ENCODE peak calls at places on chromosome 10, in six cellular contexts. D is GOT3; T is left colon; P is T-helper 2 cell; Q is amygdala; W is stimulated activated naive B cell treated with anti-CD40 and anti-IgM and Interleukin-4, amounts not matched to agents 10 μg/mL and 1 μg/mL and 100 μg/mL, for 72 hours. J is an unnamed sample.

GRCh38 chr10:110680473-110681020 is 36.4 kb downstream of the RBM20 start:
- DNase-seq in D (no peak), T (no peak), P (no peak), W (no peak), Q (no peak), J (no peak)

GRCh38 chr10:78310481-78311080 is 276.9 kb downstream of the RPS24 start:
- DNase-seq in Q (no peak), D (no peak), T (no peak), P (no peak), W (no peak), J (no peak)

GRCh38 chr10:13839430-13839986 is 252.7 kb downstream of the PRPF18 start:
- DNase-seq in P (no peak), T (no peak), D (peak), Q (no peak), W (no peak), J (no peak)

GRCh38 chr10:30583778-30584415 is 45.7 kb downstream of the LYZL2 start:
- DNase-seq in D (no peak), T (peak), Q (no peak), P (no peak), W (no peak), J (peak)

GRCh38 chr10:44745920-44746319 is 165.2 kb upstream of the TMEM72 start:
- DNase-seq in Q (no peak), D (no peak), T (no peak), P (no peak), W (no peak), J (no peak)

GRCh38 chr10:72124984-72125383 is 36.6 kb upstream of the SPOCK2 start:
- DNase-seq in W (no peak), P (no peak), T (no peak), D (no peak), Q (no peak), J (no peak)

GRCh38 chr10:89373916-89374711 is 3.7 kb upstream of the IFIT1B start:
- DNase-seq in W (no peak), P (no peak), T (peak), Q (peak), D (peak), J (no peak)

GRCh38 chr10:1024103-1024502 is 1.6 kb downstream of the IDI2 start:
- DNase-seq in P (no peak), T (no peak), W (no peak), D (no peak), Q (no peak), J (no peak)

GRCh38 chr10:60224129-60224705 is 165.5 kb downstream of the ANK3 start:
- DNase-seq in W (no peak), T (no peak), Q (no peak), P (no peak), D (no peak), J (no peak)

GRCh38 chr10:102473445-102474331 is 22.3 kb upstream of the C10orf95 start:
- DNase-seq in Q (no peak), T (no peak), P (no peak), W (no peak), D (no peak), J (no peak)

GRCh38 chr10:125093199-125093841 is 67.0 kb downstream of the CTBP2 start:
- DNase-seq in D (no peak), W (no peak), P (no peak), T (no peak), Q (no peak), J (no peak)

GRCh38 chr10:14476641-14477407 is 146.1 kb upstream of the FRMD4A start:
- DNase-seq in Q (no peak), D (no peak), T (no peak), W (no peak), P (no peak), J (no peak)

GRCh38 chr10:8017276-8017675 is 37.2 kb upstream of the GATA3 start:
- DNase-seq in P (no peak), D (no peak), W (no peak), Q (no peak), T (no peak), J (no peak)

GRCh38 chr10:88239212-88239611 is 343.9 kb downstream of the RNLS start:
- DNase-seq in W (no peak), D (no peak), P (no peak), Q (no peak), T (no peak), J (no peak)

GRCh38 chr10:12801214-12802087 is 200.1 kb downstream of the CCDC3 start:
- DNase-seq in P (no peak), T (no peak), D (no peak), W (no peak), Q (no peak), J (no peak)

GRCh38 chr10:49598986-49599385 is 11.1 kb upstream of the SLC18A3 start:
- DNase-seq in W (no peak), T (no peak), P (no peak), Q (no peak), D (no peak), J (no peak)

GRCh38 chr10:34109952-34110702 is 705.0 kb downstream of the PARD3 start:
- DNase-seq in Q (no peak), W (no peak), P (no peak), T (no peak), D (no peak), J (no peak)

GRCh38 chr10:56370217-56371113 is 9.4 kb upstream of the ZWINT start:
- DNase-seq in D (no peak), W (peak), Q (no peak), P (no peak), T (no peak), J (no peak)

GRCh38 chr10:124992462-124993344 is 50.8 kb downstream of the ZRANB1 start:
- DNase-seq in T (peak), D (no peak), P (no peak), W (no peak), Q (peak), J (no peak)

GRCh38 chr10:86824151-86824550 is 67.7 kb downstream of the BMPR1A start:
- DNase-seq in P (no peak), W (no peak), D (no peak), T (no peak), Q (no peak), J (no peak)

GRCh38 chr10:76324283-76324682 is 892.9 kb downstream of the LRMDA start:
- DNase-seq in W (no peak), P (no peak), Q (no peak), D (no peak), T (peak), J (no peak)

GRCh38 chr10:119817991-119818888 is 54.4 kb downstream of the MCMBP start:
- DNase-seq in W (no peak), Q (peak), P (no peak), T (peak), D (no peak), J (no peak)

GRCh38 chr10:69475433-69475830 is 24.2 kb downstream of the TSPAN15 start:
- DNase-seq in W (no peak), Q (no peak), T (no peak), P (no peak), D (no peak), J (no peak)

GRCh38 chr10:36283827-36284226 is 641.7 kb upstream of the FZD8 start:
- DNase-seq in P (no peak), Q (no peak), D (no peak), T (no peak), W (no peak), J (no peak)

GRCh38 chr10:129713659-129714265 is 246.7 kb downstream of the MGMT start:
- DNase-seq in P (no peak), Q (no peak), T (no peak), W (no peak), D (no peak), J (no peak)

GRCh38 chr10:131843089-131843595 is 57.7 kb upstream of the PPP2R2D start:
- DNase-seq in P (no peak), D (no peak), Q (no peak), W (no peak), T (no peak), J (no peak)

GRCh38 chr10:35735412-35735811 is 93.3 kb upstream of the FZD8 start:
- DNase-seq in W (no peak), Q (no peak), T (no peak), P (no peak), D (no peak), J (no peak)

GRCh38 chr10:121589553-121589952 is 8.7 kb downstream of the FGFR2 start:
- DNase-seq in Q (no peak), D (no peak), P (no peak), W (no peak), T (no peak), J (no peak)

GRCh38 chr10:62577666-62578291 is 203.6 kb downstream of the ZNF365 start:
- DNase-seq in D (no peak), P (no peak), W (no peak), Q (no peak), T (no peak), J (no peak)

GRCh38 chr10:49158399-49158798 is 24.6 kb upstream of the FAM170B start:
- DNase-seq in T (no peak), W (no peak), P (no peak), Q (no peak), D (no peak), J (no peak)

GRCh38 chr10:48651839-48652238 is 32.8 kb upstream of the WDFY4 start:
- DNase-seq in W (no peak), T (no peak), D (no peak), P (no peak), Q (no peak), J (no peak)

GRCh38 chr10:31075434-31075833 is 43.8 kb upstream of the ZNF438 start:
- DNase-seq in P (no peak), W (no peak), D (no peak), Q (no peak), T (no peak), J (no peak)

GRCh38 chr10:132465193-132465888 is 68.3 kb downstream of the PWWP2B start:
- DNase-seq in Q (no peak), P (no peak), D (no peak), T (peak), W (no peak), J (no peak)

GRCh38 chr10:104331208-104331838 is 6.9 kb downstream of the ITPRIP start:
- DNase-seq in D (no peak), T (peak), Q (no peak), P (no peak), W (no peak), J (no peak)

J was measured in GM19239.